ENCODE peak calls at places on chromosomes 2 and 18, in eight cellular contexts. P is right lobe of liver; E is mucosa of gallbladder; V is stimulated activated CD4-positive, alpha-beta T cell treated with anti-CD3 and anti-CD28 coated beads, Interleukin-4, amount 100 ng/mL, for 1 hour; C is bronchial epithelial cell; W is CMK; B is T-helper 1 cell; O is HEK293T. Q is an unnamed sample.

GRCh38 chr2:112887904-112888303 is 23.1 kb upstream of the IL37 start:
- DNase-seq in E (no peak), P (no peak), O (no peak), C (no peak), B (no peak), W (no peak), V (no peak), Q (no peak)

GRCh38 chr2:120830096-120830830 is 94.6 kb downstream of the GLI2 start:
- DNase-seq in V (no peak), O (no peak), P (no peak), B (no peak), C (no peak), W (no peak), E (no peak), Q (no peak)

GRCh38 chr2:224948005-224948404 is 94.3 kb downstream of the DOCK10 start:
- DNase-seq in V (no peak), E (no peak), B (no peak), P (no peak), C (no peak), W (no peak), O (no peak), Q (no peak)

GRCh38 chr2:237874585-237875161 is 15.2 kb downstream of the RAMP1 start:
- DNase-seq in E (no peak), O (no peak), V (no peak), B (no peak), W (no peak), P (no peak), C (peak; percentile 88), Q (peak; percentile 89)

GRCh38 chr2:224157655-224158054 is 118.6 kb upstream of the SERPINE2 start:
- DNase-seq in O (no peak), V (no peak), E (no peak), B (no peak), W (no peak), C (no peak), P (no peak), Q (no peak)

GRCh38 chr2:223995569-223995968 is 38.3 kb downstream of the MRPL44 start:
- DNase-seq in C (peak; percentile 86), W (no peak), O (no peak), V (no peak), B (peak; percentile 69), P (no peak), E (no peak), Q (peak; percentile 84)

GRCh38 chr2:65291221-65292094 is 63.8 kb downstream of the ACTR2 start:
- DNase-seq in P (no peak), W (no peak), C (no peak), O (no peak), E (no peak), B (no peak), V (no peak), Q (no peak)

GRCh38 chr2:227163445-227163997 is 484 bp downstream of the COL4A4 start:
- DNase-seq in O (no peak), W (no peak), E (no peak), C (no peak), V (no peak), P (no peak), B (no peak), Q (no peak)

GRCh38 chr2:218022851-218023530 is 20.2 kb upstream of the TNS1 start:
- DNase-seq in O (no peak), C (no peak), E (no peak), V (no peak), W (no peak), B (no peak), P (no peak), Q (no peak)

GRCh38 chr18:51153659-51154371 is 43.7 kb downstream of the MEX3C start:
- DNase-seq in W (no peak), V (peak; percentile 50), B (peak; percentile 72), E (no peak), C (no peak), P (no peak), O (no peak), Q (no peak)

GRCh38 chr2:128986867-128987268 is 668.2 kb upstream of the HS6ST1 start:
- DNase-seq in C (peak; percentile 67), W (no peak), P (no peak), O (no peak), E (peak; percentile 8), B (no peak), V (no peak), Q (peak; percentile 27)

GRCh38 chr2:238924496-238925195 is 76.8 kb downstream of the TWIST2 start:
- DNase-seq in W (no peak), P (no peak), V (no peak), O (no peak), C (no peak), E (no peak), B (no peak), Q (no peak)

GRCh38 chr2:176645494-176645893 is 376.3 kb downstream of the MTX2 start:
- DNase-seq in P (no peak), V (no peak), C (no peak), E (no peak), O (no peak), W (no peak), B (no peak), Q (no peak)

GRCh38 chr18:49757513-49758262 is 55.6 kb downstream of the ACAA2 start:
- DNase-seq in E (peak; percentile 4), B (no peak), W (no peak), V (no peak), P (peak; percentile 51), C (no peak), O (peak; percentile 72), Q (peak; percentile 36)

GRCh38 chr2:62344472-62344871 is 148.6 kb downstream of the B3GNT2 start:
- DNase-seq in P (no peak), B (peak; percentile 9), C (peak; percentile 94), O (no peak), V (no peak), W (no peak), E (no peak), Q (peak; percentile 95)

GRCh38 chr2:174634130-174635014 is 36.8 kb upstream of the WIPF1 start:
- DNase-seq in V (peak; percentile 44), P (no peak), B (peak; percentile 88), C (no peak), W (no peak), E (peak; percentile 16), O (no peak), Q (no peak)

GRCh38 chr2:237256845-237257244 is 157.1 kb downstream of the COL6A3 start:
- DNase-seq in B (no peak), V (no peak), C (peak; percentile 40), P (no peak), W (no peak), O (no peak), E (no peak), Q (peak; percentile 37)

GRCh38 chr2:227491391-227491790 is 19.4 kb downstream of the AGFG1 start:
- DNase-seq in W (no peak), C (no peak), B (no peak), V (no peak), E (no peak), P (no peak), O (no peak), Q (no peak)

GRCh38 chr2:217103752-217104540 is 244.1 kb upstream of the TNP1 start:
- DNase-seq in O (no peak), P (no peak), V (no peak), C (peak; percentile 87), W (no peak), E (no peak), B (no peak), Q (peak; percentile 85)

GRCh38 chr2:112938904-112939303 is 27.9 kb downstream of the IL37 start:
- DNase-seq in W (no peak), B (no peak), O (no peak), C (peak; percentile 81), E (peak; percentile 62), V (no peak), P (no peak), Q (peak; percentile 80)

GRCh38 chr2:229642371-229642770 is 72.0 kb downstream of the DNER start:
- DNase-seq in B (no peak), P (peak; percentile 66), C (peak; percentile 46), W (no peak), E (peak; percentile 46), O (no peak), V (no peak), Q (peak; percentile 45)

GRCh38 chr18:74284501-74285004 is 7.2 kb downstream of the CYB5A start:
- DNase-seq in B (no peak), E (no peak), O (no peak), P (no peak), C (no peak), W (no peak), V (no peak), Q (no peak)

GRCh38 chr2:231037202-231037730 is at the start of gene C2orf72:
- DNase-seq in W (no peak), E (no peak), P (no peak), B (no peak), C (no peak), V (no peak), O (peak; percentile 52), Q (no peak)

GRCh38 chr2:43344911-43345373 is 118.5 kb upstream of the ZFP36L2 start:
- DNase-seq in P (no peak), B (no peak), C (no peak), O (no peak), V (no peak), E (no peak), W (no peak), Q (no peak)

GRCh38 chr2:190221438-190221837 is 98.2 kb downstream of the HIBCH start:
- DNase-seq in B (no peak), P (no peak), E (no peak), W (no peak), V (no peak), O (no peak), C (no peak), Q (no peak)

GRCh38 chr2:54107903-54108615 is 7.4 kb upstream of the ACYP2 start:
- DNase-seq in W (no peak), V (no peak), B (no peak), E (no peak), P (no peak), O (no peak), C (peak; percentile 67), Q (peak; percentile 85)

GRCh38 chr18:23235860-23236259 is 100.6 kb downstream of the CABLES1 start:
- DNase-seq in V (no peak), O (no peak), W (no peak), P (no peak), C (no peak), E (no peak), B (no peak), Q (no peak)

GRCh38 chr2:217484046-217484445 is 518.7 kb downstream of the TNS1 start:
- DNase-seq in P (no peak), W (no peak), O (no peak), C (no peak), B (no peak), V (no peak), E (no peak), Q (no peak)

GRCh38 chr18:52220062-52220591 is 119.9 kb upstream of the DCC start:
- DNase-seq in E (no peak), O (no peak), W (no peak), V (no peak), C (no peak), P (no peak), B (no peak), Q (no peak)

GRCh38 chr2:207975910-207976309 is 49.4 kb downstream of the PLEKHM3 start:
- DNase-seq in E (no peak), W (no peak), O (no peak), V (no peak), C (no peak), B (no peak), P (no peak), Q (no peak)

GRCh38 chr2:153477096-153477555 is 1.4 kb downstream of the RPRM start:
- DNase-seq in B (no peak), C (no peak), O (peak; percentile 61), E (no peak), W (no peak), V (no peak), P (no peak), Q (no peak)

GRCh38 chr18:10027031-10027430 is 113.2 kb downstream of the VAPA start:
- DNase-seq in E (no peak), B (no peak), P (no peak), W (no peak), C (no peak), O (no peak), V (no peak), Q (no peak)

GRCh38 chr2:221189431-221189830 is 382.7 kb downstream of the EPHA4 start:
- DNase-seq in B (no peak), C (no peak), V (no peak), O (no peak), E (no peak), P (no peak), W (no peak), Q (no peak)

GRCh38 chr2:157056200-157056676 is 201.3 kb upstream of the GALNT5 start:
- DNase-seq in W (no peak), P (no peak), V (no peak), C (peak; percentile 49), O (no peak), B (no peak), E (no peak), Q (peak; percentile 48)

Q was measured in epithelial cell of esophagus.